ENCODE peak calls at places on chromosomes 7 and 10, in seven cellular contexts. T is NCI-H1105, B is NAMALWA, L is AG09309, O is glutamatergic neuron, Z is DMS79, I is HTR-8/SVneo. N is an unnamed sample.

GRCh38 chr10:107614939-107615665 is 450.6 kb upstream of the SORCS1 start:
- DNase-seq in T (no peak), B (no peak), L (no peak), O (no peak), Z (no peak), I (no peak), N (no peak)

GRCh38 chr10:58704226-58705200 is 191.8 kb downstream of the BICC1 start:
- DNase-seq in T (no peak), B (no peak), L (no peak), O (no peak), Z (no peak), I (no peak), N (no peak)

GRCh38 chr7:20435305-20435704 is 104.6 kb downstream of the ITGB8 start:
- DNase-seq in T (no peak), B (no peak), L (peak; percentile 47), O (no peak), Z (no peak), I (no peak), N (no peak)

GRCh38 chr10:133455196-133455595 is 1.5 kb downstream of the SCART1 start:
- DNase-seq in T (no peak), B (no peak), L (no peak), O (no peak), Z (no peak), I (no peak), N (no peak)

GRCh38 chr10:21399392-21400015 is 126.0 kb downstream of the SKIDA1 start:
- DNase-seq in T (no peak), B (no peak), L (peak; percentile 73), O (no peak), Z (no peak), I (no peak), N (no peak)

GRCh38 chr10:29297678-29298077 is 8.8 kb downstream of the LYZL1 start:
- DNase-seq in T (no peak), B (no peak), L (no peak), O (no peak), Z (no peak), I (no peak), N (no peak)

GRCh38 chr10:49668684-49669083 is 10.8 kb upstream of the C10orf53 start:
- DNase-seq in T (no peak), B (no peak), L (no peak), O (no peak), Z (no peak), I (no peak), N (no peak)

GRCh38 chr10:13771992-13772391 is 185.2 kb downstream of the PRPF18 start:
- DNase-seq in T (no peak), B (no peak), L (no peak), O (no peak), Z (no peak), I (no peak), N (no peak)

GRCh38 chr10:113858541-113858940 is 4.1 kb downstream of the NHLRC2 start:
- DNase-seq in T (no peak), B (no peak), L (no peak), O (no peak), Z (no peak), I (no peak), N (peak; percentile 88)

GRCh38 chr10:50416181-50416824 is 165.0 kb upstream of the ASAH2 start:
- DNase-seq in T (no peak), B (peak; percentile 51), L (no peak), O (no peak), Z (no peak), I (no peak), N (peak; percentile 41)

GRCh38 chr10:123996302-123996701 is 97.1 kb downstream of the CHST15 start:
- DNase-seq in T (no peak), B (no peak), L (no peak), O (no peak), Z (no peak), I (no peak), N (no peak)

GRCh38 chr7:92709150-92709549 is 119.0 kb upstream of the FAM133B start:
- DNase-seq in T (no peak), B (no peak), L (no peak), O (no peak), Z (no peak), I (no peak), N (no peak)

GRCh38 chr10:22623624-22624263 is 90.6 kb downstream of the PIP4K2A start:
- DNase-seq in T (no peak), B (no peak), L (no peak), O (no peak), Z (no peak), I (no peak), N (no peak)

GRCh38 chr7:50543776-50544442 is 21.3 kb downstream of the DDC start:
- DNase-seq in T (no peak), B (no peak), L (no peak), O (no peak), Z (no peak), I (no peak), N (no peak)

GRCh38 chr10:37713132-37713501 is 144.3 kb downstream of the ZNF248 start:
- DNase-seq in T (no peak), B (no peak), L (no peak), O (no peak), Z (no peak), I (no peak), N (no peak)

GRCh38 chr10:97200616-97201015 is 14.9 kb upstream of the SLIT1 start:
- DNase-seq in T (no peak), B (peak; percentile 61), L (no peak), O (no peak), Z (peak; percentile 22), I (no peak), N (no peak)

GRCh38 chr10:102404361-102405107 is 9.0 kb downstream of the NFKB2 start:
- DNase-seq in T (no peak), B (no peak), L (no peak), O (no peak), Z (no peak), I (no peak), N (no peak)

GRCh38 chr7:117459735-117460134 is 20.1 kb upstream of the CFTR start:
- DNase-seq in T (no peak), B (no peak), L (no peak), O (no peak), Z (no peak), I (no peak), N (no peak)

GRCh38 chr10:92573091-92573797 is 649 bp downstream of the IDE start:
- DNase-seq in T (no peak), B (no peak), L (no peak), O (peak; percentile 55), Z (no peak), I (peak; percentile 30), N (peak; percentile 25)

GRCh38 chr7:155533827-155534690 is 12.3 kb downstream of the CNPY1 start:
- DNase-seq in T (no peak), B (peak; percentile 33), L (no peak), O (peak; percentile 64), Z (no peak), I (peak; percentile 27), N (no peak)

GRCh38 chr7:96144260-96144526 is 177.7 kb downstream of the SLC25A13 start:
- DNase-seq in T (no peak), B (no peak), L (no peak), O (no peak), Z (no peak), I (no peak), N (no peak)

GRCh38 chr10:33183658-33184057 is 150.8 kb downstream of the NRP1 start:
- DNase-seq in T (no peak), B (no peak), L (no peak), O (no peak), Z (no peak), I (no peak), N (no peak)

GRCh38 chr10:87654212-87654611 is 5.5 kb upstream of the PAPSS2 start:
- DNase-seq in T (no peak), B (no peak), L (no peak), O (no peak), Z (no peak), I (no peak), N (no peak)

GRCh38 chr10:76973091-76973514 is 664.5 kb downstream of the KCNMA1 start:
- DNase-seq in T (no peak), B (no peak), L (no peak), O (no peak), Z (no peak), I (no peak), N (no peak)

GRCh38 chr10:11689945-11690736 is 52.0 kb upstream of the ECHDC3 start:
- DNase-seq in T (no peak), B (no peak), L (no peak), O (no peak), Z (no peak), I (no peak), N (peak; percentile 85)

N was measured in small intestine.